ENCODE peak calls at places on chromosome 21, in eight cellular contexts. One of them, this sample, is unnamed.

GRCh38 chr21:42056996-42057689 is 14.0 kb upstream of the UMODL1 start:
- DNase-seq in stomach: peak
- DNase-seq in A549: no peak
- DNase-seq in GM12892: no peak
- DNase-seq in uterus: no peak
- DNase-seq in body of pancreas: peak
- DNase-seq in lower leg skin: no peak
- DNase-seq in breast epithelium: peak
- DNase-seq in this sample: no peak

GRCh38 chr21:41169701-41170100 is 1.7 kb downstream of the BACE2 start:
- DNase-seq in stomach: no peak
- DNase-seq in A549: no peak
- DNase-seq in GM12892: no peak
- DNase-seq in uterus: no peak
- DNase-seq in body of pancreas: no peak
- DNase-seq in lower leg skin: no peak
- DNase-seq in breast epithelium: no peak
- DNase-seq in this sample: no peak

GRCh38 chr21:15060776-15061175 is 4.0 kb downstream of the NRIP1 start:
- DNase-seq in stomach: no peak
- DNase-seq in A549: no peak
- DNase-seq in GM12892: no peak
- DNase-seq in uterus: no peak
- DNase-seq in body of pancreas: no peak
- DNase-seq in lower leg skin: no peak
- DNase-seq in breast epithelium: no peak
- DNase-seq in this sample: no peak

GRCh38 chr21:31220567-31220966 is 123.5 kb downstream of the TIAM1 start:
- DNase-seq in stomach: no peak
- DNase-seq in A549: no peak
- DNase-seq in GM12892: no peak
- DNase-seq in uterus: no peak
- DNase-seq in body of pancreas: no peak
- DNase-seq in lower leg skin: no peak
- DNase-seq in breast epithelium: no peak
- DNase-seq in this sample: no peak

GRCh38 chr21:25944672-25945213 is 210.0 kb downstream of the GABPA start:
- DNase-seq in stomach: no peak
- DNase-seq in A549: no peak
- DNase-seq in GM12892: no peak
- DNase-seq in uterus: no peak
- DNase-seq in body of pancreas: no peak
- DNase-seq in lower leg skin: no peak
- DNase-seq in breast epithelium: no peak
- DNase-seq in this sample: no peak

GRCh38 chr21:27132270-27132669 is 165.4 kb upstream of the ADAMTS5 start:
- DNase-seq in stomach: no peak
- DNase-seq in A549: no peak
- DNase-seq in GM12892: no peak
- DNase-seq in uterus: no peak
- DNase-seq in body of pancreas: no peak
- DNase-seq in lower leg skin: no peak
- DNase-seq in breast epithelium: no peak
- DNase-seq in this sample: no peak

GRCh38 chr21:25813917-25814316 is 79.1 kb downstream of the GABPA start:
- DNase-seq in stomach: no peak
- DNase-seq in A549: no peak
- DNase-seq in GM12892: no peak
- DNase-seq in uterus: no peak
- DNase-seq in body of pancreas: no peak
- DNase-seq in lower leg skin: no peak
- DNase-seq in breast epithelium: no peak
- DNase-seq in this sample: no peak

GRCh38 chr21:38263493-38263892 is 6.7 kb downstream of the KCNJ15 start:
- DNase-seq in stomach: no peak
- DNase-seq in A549: no peak
- DNase-seq in GM12892: no peak
- DNase-seq in uterus: no peak
- DNase-seq in body of pancreas: no peak
- DNase-seq in lower leg skin: no peak
- DNase-seq in breast epithelium: no peak
- DNase-seq in this sample: no peak

GRCh38 chr21:38115870-38116269 is 140.9 kb upstream of the KCNJ15 start:
- DNase-seq in stomach: no peak
- DNase-seq in A549: no peak
- DNase-seq in GM12892: no peak
- DNase-seq in uterus: no peak
- DNase-seq in body of pancreas: no peak
- DNase-seq in lower leg skin: no peak
- DNase-seq in breast epithelium: no peak
- DNase-seq in this sample: no peak

GRCh38 chr21:20997633-20998455 is at the start of gene NCAM2:
- DNase-seq in stomach: peak
- DNase-seq in A549: peak
- DNase-seq in GM12892: no peak
- DNase-seq in uterus: peak
- DNase-seq in body of pancreas: peak
- DNase-seq in lower leg skin: no peak
- DNase-seq in breast epithelium: peak
- DNase-seq in this sample: peak

GRCh38 chr21:30227128-30227527 is 11.2 kb upstream of the CLDN8 start:
- DNase-seq in stomach: no peak
- DNase-seq in A549: no peak
- DNase-seq in GM12892: no peak
- DNase-seq in uterus: no peak
- DNase-seq in body of pancreas: no peak
- DNase-seq in lower leg skin: no peak
- DNase-seq in breast epithelium: no peak
- DNase-seq in this sample: no peak

GRCh38 chr21:31597683-31598082 is 61.8 kb upstream of the SOD1 start:
- DNase-seq in stomach: no peak
- DNase-seq in A549: no peak
- DNase-seq in GM12892: no peak
- DNase-seq in uterus: no peak
- DNase-seq in body of pancreas: no peak
- DNase-seq in lower leg skin: no peak
- DNase-seq in breast epithelium: no peak
- DNase-seq in this sample: no peak

GRCh38 chr21:40699366-40699765 is 147.6 kb downstream of the DSCAM start:
- DNase-seq in stomach: no peak
- DNase-seq in A549: no peak
- DNase-seq in GM12892: no peak
- DNase-seq in uterus: no peak
- DNase-seq in body of pancreas: no peak
- DNase-seq in lower leg skin: no peak
- DNase-seq in breast epithelium: no peak
- DNase-seq in this sample: no peak

GRCh38 chr21:44517175-44517899 is 22.7 kb downstream of the KRTAP10-1 start:
- DNase-seq in stomach: peak
- DNase-seq in A549: peak
- DNase-seq in GM12892: no peak
- DNase-seq in uterus: no peak
- DNase-seq in body of pancreas: peak
- DNase-seq in lower leg skin: no peak
- DNase-seq in breast epithelium: no peak
- DNase-seq in this sample: peak

GRCh38 chr21:37758997-37759396 is 157.3 kb downstream of the KCNJ6 start:
- DNase-seq in stomach: peak
- DNase-seq in A549: peak
- DNase-seq in GM12892: peak
- DNase-seq in uterus: no peak
- DNase-seq in body of pancreas: peak
- DNase-seq in lower leg skin: no peak
- DNase-seq in breast epithelium: no peak
- DNase-seq in this sample: peak

GRCh38 chr21:26067836-26068401 is 102.7 kb downstream of the APP start:
- DNase-seq in stomach: no peak
- DNase-seq in A549: no peak
- DNase-seq in GM12892: no peak
- DNase-seq in uterus: no peak
- DNase-seq in body of pancreas: no peak
- DNase-seq in lower leg skin: no peak
- DNase-seq in breast epithelium: no peak
- DNase-seq in this sample: no peak

GRCh38 chr21:26136686-26137085 is 33.9 kb downstream of the APP start:
- DNase-seq in stomach: no peak
- DNase-seq in A549: no peak
- DNase-seq in GM12892: peak
- DNase-seq in uterus: no peak
- DNase-seq in body of pancreas: no peak
- DNase-seq in lower leg skin: no peak
- DNase-seq in breast epithelium: no peak
- DNase-seq in this sample: no peak

GRCh38 chr21:44710756-44711326 is 531 bp downstream of the TSPEAR start:
- DNase-seq in stomach: no peak
- DNase-seq in A549: no peak
- DNase-seq in GM12892: no peak
- DNase-seq in uterus: peak
- DNase-seq in body of pancreas: no peak
- DNase-seq in lower leg skin: no peak
- DNase-seq in breast epithelium: no peak
- DNase-seq in this sample: no peak

GRCh38 chr21:42059141-42059540 is 12.0 kb upstream of the UMODL1 start:
- DNase-seq in stomach: no peak
- DNase-seq in A549: no peak
- DNase-seq in GM12892: no peak
- DNase-seq in uterus: no peak
- DNase-seq in body of pancreas: no peak
- DNase-seq in lower leg skin: no peak
- DNase-seq in breast epithelium: no peak
- DNase-seq in this sample: no peak

GRCh38 chr21:15455819-15456462 is 273.8 kb upstream of the USP25 start:
- DNase-seq in stomach: no peak
- DNase-seq in A549: no peak
- DNase-seq in GM12892: no peak
- DNase-seq in uterus: no peak
- DNase-seq in body of pancreas: no peak
- DNase-seq in lower leg skin: no peak
- DNase-seq in breast epithelium: no peak
- DNase-seq in this sample: no peak

GRCh38 chr21:43361493-43362296 is 65.2 kb downstream of the SIK1 start:
- DNase-seq in stomach: no peak
- DNase-seq in A549: no peak
- DNase-seq in GM12892: no peak
- DNase-seq in uterus: no peak
- DNase-seq in body of pancreas: no peak
- DNase-seq in lower leg skin: peak
- DNase-seq in breast epithelium: peak
- DNase-seq in this sample: no peak
- TF ChIP-seq POLR2A in stomach: no peak
- TF ChIP-seq POLR2A in A549: no peak
- TF ChIP-seq POLR2A in GM12892: peak
- TF ChIP-seq POLR2A in uterus: no peak
- TF ChIP-seq POLR2A in body of pancreas: peak
- TF ChIP-seq POLR2A in lower leg skin: no peak
- TF ChIP-seq POLR2A in breast epithelium: no peak
- TF ChIP-seq POLR2A in this sample: no peak

GRCh38 chr21:46480466-46480865 is 21.8 kb downstream of the DIP2A start:
- DNase-seq in stomach: no peak
- DNase-seq in A549: no peak
- DNase-seq in GM12892: no peak
- DNase-seq in uterus: no peak
- DNase-seq in body of pancreas: peak
- DNase-seq in lower leg skin: no peak
- DNase-seq in breast epithelium: no peak
- DNase-seq in this sample: no peak
- TF ChIP-seq POLR2A in stomach: no peak
- TF ChIP-seq POLR2A in A549: no peak
- TF ChIP-seq POLR2A in GM12892: no peak
- TF ChIP-seq POLR2A in uterus: no peak
- TF ChIP-seq POLR2A in body of pancreas: no peak
- TF ChIP-seq POLR2A in lower leg skin: no peak
- TF ChIP-seq POLR2A in breast epithelium: no peak
- TF ChIP-seq POLR2A in this sample: no peak

DNA sequence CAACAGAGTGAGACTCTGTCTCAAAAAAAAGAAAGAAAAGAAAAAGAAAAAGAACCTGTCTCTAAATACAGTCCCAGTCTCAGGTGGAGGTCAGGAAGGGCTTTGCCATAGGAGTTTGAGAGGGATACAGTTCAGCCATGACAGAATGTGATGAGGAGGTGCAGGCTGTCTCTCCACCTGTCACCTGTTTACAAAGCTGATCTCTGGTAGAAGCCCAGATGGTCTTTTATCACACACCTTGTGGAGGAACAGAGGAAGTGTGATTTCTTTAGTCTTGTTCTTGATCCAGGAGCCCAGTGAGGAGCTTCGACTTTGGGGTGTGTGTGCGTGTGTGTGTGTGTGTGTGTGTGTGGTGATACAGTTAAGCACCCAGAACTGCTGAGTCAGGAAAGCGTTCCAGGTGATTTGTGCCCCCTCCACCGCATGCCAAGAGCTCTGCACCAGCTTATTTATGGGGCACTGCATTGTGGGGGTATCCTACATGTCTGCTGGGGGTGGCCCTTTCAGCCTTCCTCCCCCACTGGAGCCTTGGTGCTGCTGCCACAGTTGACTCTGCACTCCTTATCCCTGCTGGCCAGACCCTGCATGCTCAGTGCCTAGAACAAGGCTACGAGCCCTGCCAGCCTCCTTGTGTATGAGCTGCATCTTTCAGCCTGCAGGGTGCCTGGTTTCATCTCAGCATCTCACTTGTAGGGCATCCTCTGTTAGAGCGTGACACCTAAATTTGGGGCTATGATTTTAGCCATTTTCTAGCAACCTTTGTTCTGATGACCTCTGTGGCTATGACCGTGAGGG is 19.3 kb downstream of the DOP1B start:
- DNase-seq in stomach: no peak
- DNase-seq in A549: no peak
- DNase-seq in GM12892: no peak
- DNase-seq in uterus: no peak
- DNase-seq in body of pancreas: no peak
- DNase-seq in lower leg skin: no peak
- DNase-seq in breast epithelium: no peak
- DNase-seq in this sample: no peak
- TF ChIP-seq POLR2A in stomach: no peak
- TF ChIP-seq POLR2A in A549: no peak
- TF ChIP-seq POLR2A in GM12892: no peak
- TF ChIP-seq POLR2A in uterus: no peak
- TF ChIP-seq POLR2A in body of pancreas: no peak
- TF ChIP-seq POLR2A in lower leg skin: no peak
- TF ChIP-seq POLR2A in breast epithelium: no peak
- TF ChIP-seq POLR2A in this sample: no peak

DNA sequence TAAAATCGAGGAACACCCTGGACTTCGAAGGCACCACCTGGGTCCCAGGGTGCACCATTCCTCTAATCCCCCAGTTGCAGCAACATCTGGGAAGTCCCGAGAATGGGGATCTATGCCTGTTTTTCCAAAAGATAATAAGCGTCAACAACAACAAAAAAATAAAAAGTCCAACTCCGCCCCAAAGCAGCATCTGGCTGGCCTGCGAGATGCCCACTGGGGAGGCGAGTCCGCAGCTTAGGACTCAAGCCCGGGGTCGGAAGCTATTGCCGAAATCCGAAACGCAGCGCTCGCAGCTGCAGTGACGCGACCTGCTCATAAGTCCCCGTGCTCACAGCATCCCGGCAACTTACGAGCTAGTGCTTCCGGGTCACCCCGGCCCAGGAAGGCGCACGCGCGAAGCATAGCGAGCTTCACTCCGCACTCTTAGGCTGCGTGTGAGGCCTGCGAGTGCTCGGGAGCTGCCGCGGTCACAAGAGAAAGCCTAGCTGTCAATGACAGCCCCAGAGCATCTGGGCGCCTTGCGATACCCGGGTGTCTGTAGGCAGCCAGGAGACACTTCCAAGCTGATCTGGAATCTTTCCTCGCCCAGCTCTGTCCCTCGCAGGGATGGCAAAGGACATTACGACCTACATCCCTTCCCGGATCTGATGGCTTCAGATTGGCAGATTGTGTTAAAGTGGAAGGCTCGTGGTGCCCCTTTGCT is 9.9 kb upstream of the LTN1 start:
- DNase-seq in stomach: peak
- DNase-seq in A549: peak
- DNase-seq in GM12892: peak
- DNase-seq in uterus: peak
- DNase-seq in body of pancreas: peak
- DNase-seq in lower leg skin: peak
- DNase-seq in breast epithelium: peak
- DNase-seq in this sample: no peak
- TF ChIP-seq POLR2A in stomach: no peak
- TF ChIP-seq POLR2A in A549: peak
- TF ChIP-seq POLR2A in GM12892: peak
- TF ChIP-seq POLR2A in uterus: peak
- TF ChIP-seq POLR2A in body of pancreas: peak
- TF ChIP-seq POLR2A in lower leg skin: peak
- TF ChIP-seq POLR2A in breast epithelium: peak
- TF ChIP-seq POLR2A in this sample: peak

This sample was measured in H54.